ENCODE peak calls at places on chromosomes 12 and 14, in four cellular contexts. One of them, this sample, is unnamed.

GRCh38 chr12:28583771-28584261 is 393.6 kb downstream of the CCDC91 start:
- DNase-seq in fibroblast of lung: peak; percentile 88
- DNase-seq in H9: no peak
- DNase-seq in neural progenitor cell: no peak
- DNase-seq in this sample: peak; percentile 7

GRCh38 chr12:65859519-65859918 is 35.2 kb downstream of the HMGA2 start:
- DNase-seq in fibroblast of lung: no peak
- DNase-seq in H9: no peak
- DNase-seq in neural progenitor cell: no peak
- DNase-seq in this sample: no peak

GRCh38 chr14:67514650-67515385 is 18.3 kb upstream of the PLEKHH1 start:
- DNase-seq in fibroblast of lung: peak; percentile 38
- DNase-seq in H9: peak; percentile 42
- DNase-seq in neural progenitor cell: peak; percentile 70
- DNase-seq in this sample: no peak

GRCh38 chr12:99498756-99499155 is 148.8 kb upstream of the GARIN6 start:
- DNase-seq in fibroblast of lung: peak; percentile 94
- DNase-seq in H9: peak; percentile 27
- DNase-seq in neural progenitor cell: no peak
- DNase-seq in this sample: peak; percentile 21

GRCh38 chr12:132806857-132807256 is 21.8 kb downstream of the GOLGA3 start:
- DNase-seq in fibroblast of lung: no peak
- DNase-seq in H9: no peak
- DNase-seq in neural progenitor cell: no peak
- DNase-seq in this sample: no peak

GRCh38 chr12:55019784-55020183 is at the start of gene NEUROD4:
- DNase-seq in fibroblast of lung: peak; percentile 70
- DNase-seq in H9: peak; percentile 98
- DNase-seq in neural progenitor cell: peak; percentile 96
- DNase-seq in this sample: no peak

GRCh38 chr12:115697341-115697740 is 580.2 kb downstream of the MED13L start:
- DNase-seq in fibroblast of lung: peak; percentile 22
- DNase-seq in H9: no peak
- DNase-seq in neural progenitor cell: peak; percentile 49
- DNase-seq in this sample: no peak

GRCh38 chr12:130068741-130069140 is 93.5 kb upstream of the FZD10 start:
- DNase-seq in fibroblast of lung: no peak
- DNase-seq in H9: no peak
- DNase-seq in neural progenitor cell: no peak
- DNase-seq in this sample: no peak

GRCh38 chr12:103441437-103442186 is 54.2 kb downstream of the C12orf42 start:
- DNase-seq in fibroblast of lung: no peak
- DNase-seq in H9: no peak
- DNase-seq in neural progenitor cell: no peak
- DNase-seq in this sample: no peak

GRCh38 chr12:42862055-42862454 is 272.5 kb upstream of the PRICKLE1 start:
- DNase-seq in fibroblast of lung: peak; percentile 91
- DNase-seq in H9: no peak
- DNase-seq in neural progenitor cell: no peak
- DNase-seq in this sample: no peak

GRCh38 chr12:5376591-5377207 is 55.2 kb upstream of the NTF3 start:
- DNase-seq in fibroblast of lung: no peak
- DNase-seq in H9: no peak
- DNase-seq in neural progenitor cell: no peak
- DNase-seq in this sample: no peak

GRCh38 chr12:115324949-115325638 is 641.1 kb upstream of the TBX3 start:
- DNase-seq in fibroblast of lung: no peak
- DNase-seq in H9: no peak
- DNase-seq in neural progenitor cell: no peak
- DNase-seq in this sample: no peak

GRCh38 chr12:131176926-131177325 is 223.2 kb downstream of the ADGRD1 start:
- DNase-seq in fibroblast of lung: no peak
- DNase-seq in H9: no peak
- DNase-seq in neural progenitor cell: no peak
- DNase-seq in this sample: no peak

GRCh38 chr12:116635487-116635886 is 76.3 kb downstream of the MAP1LC3B2 start:
- DNase-seq in fibroblast of lung: no peak
- DNase-seq in H9: no peak
- DNase-seq in neural progenitor cell: no peak
- DNase-seq in this sample: no peak

GRCh38 chr12:62601765-62602444 is 135.3 kb downstream of the MON2 start:
- DNase-seq in fibroblast of lung: no peak
- DNase-seq in H9: no peak
- DNase-seq in neural progenitor cell: no peak
- DNase-seq in this sample: no peak

GRCh38 chr14:103071544-103072251 is 12.3 kb upstream of the LBHD2 start:
- DNase-seq in fibroblast of lung: no peak
- DNase-seq in H9: no peak
- DNase-seq in neural progenitor cell: peak; percentile 52
- DNase-seq in this sample: no peak

DNA sequence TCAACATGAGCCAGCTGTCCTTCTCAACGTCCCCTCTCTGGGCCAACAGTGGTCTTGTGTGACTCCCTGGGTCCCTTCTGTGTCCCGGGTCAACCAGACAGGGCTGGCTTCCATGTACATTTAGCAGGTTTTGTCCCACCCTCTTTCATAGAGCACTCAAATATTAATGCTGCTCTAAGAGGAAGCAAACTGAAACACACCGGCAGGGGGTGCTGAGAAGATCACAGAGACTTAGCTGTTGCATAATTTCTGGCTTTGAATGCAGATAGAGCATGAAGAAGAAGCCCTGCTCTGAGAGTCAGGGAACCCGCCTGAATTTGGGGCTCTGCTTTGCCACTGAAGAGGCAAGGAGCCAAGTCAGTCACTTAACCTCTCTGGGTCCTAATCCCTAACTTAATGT is 138.7 kb downstream of the ESRRB start:
- DNase-seq in fibroblast of lung: peak; percentile 1
- DNase-seq in H9: no peak
- DNase-seq in neural progenitor cell: no peak
- DNase-seq in this sample: peak; percentile 26
- TF ChIP-seq CTCF in fibroblast of lung: peak; percentile 13
- TF ChIP-seq CTCF in H9: no peak
- TF ChIP-seq CTCF in neural progenitor cell: no peak
- TF ChIP-seq CTCF in this sample: peak; percentile 45

GRCh38 chr14:56808314-56809201 is 1.7 kb downstream of the OTX2 start:
- DNase-seq in fibroblast of lung: no peak
- DNase-seq in H9: peak; percentile 55
- DNase-seq in neural progenitor cell: peak; percentile 57
- DNase-seq in this sample: no peak

GRCh38 chr14:56807586-56808168 is 2.6 kb downstream of the OTX2 start:
- DNase-seq in fibroblast of lung: no peak
- DNase-seq in H9: no peak
- DNase-seq in neural progenitor cell: peak; percentile 48
- DNase-seq in this sample: no peak

GRCh38 chr14:56805201-56805991 is 4.9 kb downstream of the OTX2 start:
- DNase-seq in fibroblast of lung: no peak
- DNase-seq in H9: peak; percentile 86
- DNase-seq in neural progenitor cell: peak; percentile 86
- DNase-seq in this sample: no peak

GRCh38 chr14:56803816-56804535 is 6.3 kb downstream of the OTX2 start:
- DNase-seq in fibroblast of lung: no peak
- DNase-seq in H9: no peak
- DNase-seq in neural progenitor cell: no peak
- DNase-seq in this sample: no peak

GRCh38 chr14:56805992-56806737 is 4.1 kb downstream of the OTX2 start:
- DNase-seq in fibroblast of lung: no peak
- DNase-seq in H9: no peak
- DNase-seq in neural progenitor cell: peak; percentile 58
- DNase-seq in this sample: no peak
- H3K9me3 ChIP-seq in fibroblast of lung: no peaks in the 10 kb centered on the region
- H3K9me3 ChIP-seq in H9: no peaks in the 10 kb centered on the region
- H3K9me3 ChIP-seq in neural progenitor cell: no peaks in the 10 kb centered on the region
- H3K9me3 ChIP-seq in this sample: peaks cover 4% of the 10 kb centered on the region

DNA sequence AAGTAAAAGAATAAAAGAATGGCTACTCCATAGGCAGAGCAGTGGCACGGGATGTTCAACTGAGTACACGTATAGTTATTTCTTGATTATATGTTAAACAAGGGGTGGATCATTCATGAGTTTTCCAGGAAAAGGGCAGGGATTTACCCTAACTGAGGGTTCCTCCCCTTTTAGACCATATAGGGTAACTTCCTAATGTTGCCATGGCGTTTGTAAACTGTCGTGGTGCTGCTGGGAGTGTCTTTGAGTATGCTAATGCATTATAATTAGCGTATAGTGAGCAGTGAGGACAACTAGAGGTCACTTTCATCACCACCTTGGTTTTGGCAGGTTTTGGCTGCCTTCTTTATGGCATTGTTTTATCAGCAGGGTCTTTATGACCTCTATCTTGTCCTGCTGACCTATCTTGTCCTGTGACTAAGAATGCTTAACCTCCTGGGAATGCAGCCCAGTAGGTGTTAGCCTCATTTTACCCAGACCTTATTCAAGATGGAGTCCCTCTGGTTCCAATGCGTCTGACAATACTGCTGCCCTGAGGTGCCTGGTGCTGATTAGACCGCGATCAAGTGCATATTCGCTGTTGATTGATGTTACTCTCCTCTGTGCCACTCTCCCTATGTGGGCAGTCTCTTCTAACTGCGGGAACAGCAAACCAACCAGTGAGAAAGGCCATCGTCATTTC is 67.6 kb upstream of the AMN1 start:
- DNase-seq in fibroblast of lung: no peak
- DNase-seq in H9: no peak
- DNase-seq in neural progenitor cell: no peak
- DNase-seq in this sample: no peak
- H3K4me2 ChIP-seq in fibroblast of lung: no peak overlapping the region
- H3K4me2 ChIP-seq in H9: no peak overlapping the region
- H3K4me2 ChIP-seq in neural progenitor cell: no peak overlapping the region
- H3K4me2 ChIP-seq in this sample: no peak overlapping the region

DNA sequence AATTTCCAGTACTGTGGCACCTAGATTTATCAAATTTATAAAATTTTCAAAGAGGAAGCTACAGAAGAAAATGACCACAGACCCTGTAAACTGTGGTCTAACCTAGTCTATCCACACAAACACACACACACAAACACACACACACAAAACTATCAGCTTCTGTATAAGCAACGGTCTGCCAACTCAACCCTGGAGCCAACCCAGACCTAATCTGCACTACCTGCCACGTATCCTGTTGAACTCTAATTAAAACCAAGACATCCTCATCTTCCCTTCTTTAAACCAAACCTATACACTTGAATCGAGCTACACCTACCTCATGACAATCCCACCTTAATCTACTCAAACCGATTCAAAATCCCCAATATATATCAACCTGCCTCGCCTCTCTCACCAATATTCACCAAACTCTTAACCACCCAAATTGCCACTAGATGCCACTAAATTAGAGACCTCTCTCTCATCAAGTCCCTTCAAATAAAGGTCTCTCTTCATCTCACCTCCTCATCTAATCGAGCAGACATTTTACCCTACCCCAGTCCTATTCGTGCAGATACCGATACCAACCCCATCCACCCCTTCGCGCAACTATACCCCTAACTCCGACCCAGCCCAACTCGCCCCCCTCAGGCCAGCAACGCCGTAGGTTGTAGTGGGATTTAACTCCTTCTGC is 807 bp downstream of the ACIN1 start:
- DNase-seq in fibroblast of lung: no peak
- DNase-seq in H9: peak; percentile 91
- DNase-seq in neural progenitor cell: no peak
- DNase-seq in this sample: no peak
- TF ChIP-seq CTCF in fibroblast of lung: peak; percentile 27
- TF ChIP-seq CTCF in H9: peak; percentile 29
- TF ChIP-seq CTCF in neural progenitor cell: peak; percentile 41
- TF ChIP-seq CTCF in this sample: peak; percentile 44

GRCh38 chr14:34222867-34223266 is 239.2 kb downstream of the SPTSSA start:
- DNase-seq in fibroblast of lung: no peak
- DNase-seq in H9: no peak
- DNase-seq in neural progenitor cell: no peak
- DNase-seq in this sample: no peak

GRCh38 chr14:34223302-34224150 is 238.5 kb downstream of the SPTSSA start:
- DNase-seq in fibroblast of lung: no peak
- DNase-seq in H9: no peak
- DNase-seq in neural progenitor cell: peak; percentile 20
- DNase-seq in this sample: no peak

GRCh38 chr14:34220311-34220710 is 241.7 kb downstream of the SPTSSA start:
- DNase-seq in fibroblast of lung: no peak
- DNase-seq in H9: no peak
- DNase-seq in neural progenitor cell: no peak
- DNase-seq in this sample: peak; percentile 57

GRCh38 chr14:34220921-34221320 is 241.1 kb downstream of the SPTSSA start:
- DNase-seq in fibroblast of lung: no peak
- DNase-seq in H9: no peak
- DNase-seq in neural progenitor cell: peak; percentile 17
- DNase-seq in this sample: no peak

DNA sequence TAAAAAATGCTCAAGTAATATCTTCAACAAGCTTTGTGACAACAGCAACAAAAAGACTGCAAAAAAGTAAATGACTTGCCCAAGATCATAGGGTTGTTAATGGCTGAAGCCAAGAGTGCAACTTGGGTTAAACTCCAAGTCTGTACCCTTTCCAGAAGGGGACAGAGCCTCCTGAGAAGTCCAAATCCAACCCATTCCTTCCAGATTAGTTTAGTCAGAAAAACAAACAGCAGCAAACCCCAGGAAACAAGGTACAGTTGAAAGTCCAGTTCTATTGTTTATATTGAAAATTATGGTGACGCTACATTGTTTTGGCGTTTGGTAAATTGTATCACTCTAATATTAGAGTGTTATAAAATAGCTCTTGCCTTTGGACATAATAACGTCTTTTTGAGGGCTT is 239.9 kb downstream of the SPTSSA start:
- DNase-seq in fibroblast of lung: no peak
- DNase-seq in H9: no peak
- DNase-seq in neural progenitor cell: no peak
- DNase-seq in this sample: no peak
- H3K9me3 ChIP-seq in fibroblast of lung: no peaks in the 10 kb centered on the region
- H3K9me3 ChIP-seq in H9: no peaks in the 10 kb centered on the region
- H3K9me3 ChIP-seq in neural progenitor cell: no peaks in the 10 kb centered on the region
- H3K9me3 ChIP-seq in this sample: no peaks in the 10 kb centered on the region

DNA sequence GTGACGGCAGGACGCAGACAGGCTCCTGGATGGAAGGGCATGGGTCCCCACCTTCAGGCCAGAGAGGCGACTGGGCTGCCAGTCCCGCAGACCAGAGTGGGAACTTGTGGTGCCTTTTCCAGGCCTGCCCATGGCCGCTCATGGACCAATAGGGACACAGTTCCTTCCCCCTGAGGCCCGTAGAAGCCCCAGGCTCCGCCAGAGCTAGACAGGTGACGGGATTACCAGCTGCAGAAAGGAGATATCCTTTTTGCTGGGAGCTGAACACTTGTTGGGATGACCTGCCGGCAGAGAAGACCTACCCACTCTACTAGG is 73.6 kb upstream of the RASSF8 start:
- DNase-seq in fibroblast of lung: no peak
- DNase-seq in H9: peak; percentile 61
- DNase-seq in neural progenitor cell: no peak
- DNase-seq in this sample: no peak
- H3K4me2 ChIP-seq in fibroblast of lung: no peak overlapping the region
- H3K4me2 ChIP-seq in H9: no peak overlapping the region
- H3K4me2 ChIP-seq in neural progenitor cell: no peak overlapping the region
- H3K4me2 ChIP-seq in this sample: no peak overlapping the region

GRCh38 chr14:77059276-77059934 is 30.9 kb upstream of the IRF2BPL start:
- DNase-seq in fibroblast of lung: peak; percentile 97
- DNase-seq in H9: peak; percentile 86
- DNase-seq in neural progenitor cell: peak; percentile 34
- DNase-seq in this sample: no peak
- TF ChIP-seq CTCF in fibroblast of lung: peak; percentile 15
- TF ChIP-seq CTCF in H9: peak; percentile 53
- TF ChIP-seq CTCF in neural progenitor cell: peak; percentile 6
- TF ChIP-seq CTCF in this sample: no peak

This sample was measured in keratinocyte.